ENCODE peak calls at places on chromosome 17, in eight cellular contexts. B is H1, T is suprapubic skin, A is breast epithelium, P is endothelial cell of umbilical vein, N is transverse colon, C is SK-N-SH, R is HCT116. J is an unnamed sample.
A peak's percentile ranks its signal among the peaks of the same experiment; 100 is the strongest.

GRCh38 chr17:17206149-17206912 is at the start of gene PLD6:
- DNase-seq in B (no peak), T (peak; percentile 91), A (peak; percentile 87), P (peak; percentile 68), N (peak; percentile 93), C (peak; percentile 96), R (peak; percentile 69), J (peak; percentile 76)

GRCh38 chr17:72545756-72546155 is 424.9 kb downstream of the SOX9 start:
- DNase-seq in B (no peak), T (no peak), A (no peak), P (no peak), N (no peak), C (no peak), R (no peak), J (no peak)

GRCh38 chr17:3529817-3530741 is 27.5 kb downstream of the TRPV3 start:
- DNase-seq in B (no peak), T (no peak), A (no peak), P (no peak), N (no peak), C (no peak), R (no peak), J (no peak)

GRCh38 chr17:15444805-15445204 is 22.6 kb downstream of the CDRT4 start:
- DNase-seq in B (no peak), T (no peak), A (no peak), P (peak; percentile 96), N (no peak), C (peak; percentile 37), R (no peak), J (no peak)

GRCh38 chr17:76593338-76593737 is 7.7 kb upstream of the ST6GALNAC2 start:
- DNase-seq in B (no peak), T (no peak), A (no peak), P (no peak), N (no peak), C (no peak), R (peak; percentile 74), J (no peak)

GRCh38 chr17:19264681-19265080 is 27.5 kb downstream of the EPN2 start:
- DNase-seq in B (no peak), T (no peak), A (no peak), P (peak; percentile 18), N (no peak), C (no peak), R (no peak), J (no peak)

GRCh38 chr17:7862692-7863437 is 5.1 kb downstream of the CYB5D1 start:
- DNase-seq in B (no peak), T (no peak), A (no peak), P (peak; percentile 57), N (peak; percentile 31), C (peak; percentile 71), R (no peak), J (no peak)

GRCh38 chr17:55171634-55172328 is 93.0 kb upstream of the HLF start:
- DNase-seq in B (no peak), T (no peak), A (no peak), P (no peak), N (no peak), C (no peak), R (no peak), J (no peak)

GRCh38 chr17:65099941-65100315 is 37.2 kb upstream of the RGS9 start:
- DNase-seq in B (no peak), T (peak; percentile 84), A (no peak), P (no peak), N (peak; percentile 61), C (no peak), R (peak; percentile 80), J (no peak)

GRCh38 chr17:57612202-57613071 is 132.7 kb downstream of the CCDC182 start:
- DNase-seq in B (no peak), T (peak; percentile 38), A (peak; percentile 10), P (no peak), N (no peak), C (no peak), R (no peak), J (no peak)

GRCh38 chr17:9403207-9403606 is 172.4 kb downstream of the STX8 start:
- DNase-seq in B (no peak), T (no peak), A (no peak), P (no peak), N (no peak), C (no peak), R (no peak), J (no peak)

GRCh38 chr17:8941980-8942617 is 23.4 kb downstream of the PIK3R5 start:
- DNase-seq in B (no peak), T (no peak), A (no peak), P (no peak), N (no peak), C (no peak), R (no peak), J (no peak)

GRCh38 chr17:14070344-14071007 is 1.2 kb downstream of the COX10 start:
- DNase-seq in B (no peak), T (no peak), A (no peak), P (no peak), N (no peak), C (no peak), R (no peak), J (no peak)
- H3K27ac ChIP-seq in B (no peak overlapping the region), T (no peak overlapping the region), A (no peak overlapping the region), P (no peak overlapping the region), N (peak overlapping the region; percentile 79), C (no peak overlapping the region), R (no peak overlapping the region), J (no peak overlapping the region)

GRCh38 chr17:31565652-31566051 is 174.2 kb downstream of the RAB11FIP4 start:
- DNase-seq in B (no peak), T (no peak), A (no peak), P (no peak), N (no peak), C (no peak), R (no peak), J (no peak)

GRCh38 chr17:31566992-31567373 is 175.5 kb downstream of the RAB11FIP4 start:
- DNase-seq in B (no peak), T (no peak), A (no peak), P (no peak), N (no peak), C (peak; percentile 11), R (no peak), J (no peak)

GRCh38 chr17:31564883-31565297 is 173.4 kb downstream of the RAB11FIP4 start:
- DNase-seq in B (no peak), T (no peak), A (no peak), P (no peak), N (no peak), C (peak; percentile 16), R (no peak), J (no peak)

GRCh38 chr17:31568140-31568938 is 176.9 kb downstream of the RAB11FIP4 start:
- DNase-seq in B (no peak), T (no peak), A (no peak), P (no peak), N (no peak), C (peak; percentile 19), R (no peak), J (peak; percentile 36)

DNA sequence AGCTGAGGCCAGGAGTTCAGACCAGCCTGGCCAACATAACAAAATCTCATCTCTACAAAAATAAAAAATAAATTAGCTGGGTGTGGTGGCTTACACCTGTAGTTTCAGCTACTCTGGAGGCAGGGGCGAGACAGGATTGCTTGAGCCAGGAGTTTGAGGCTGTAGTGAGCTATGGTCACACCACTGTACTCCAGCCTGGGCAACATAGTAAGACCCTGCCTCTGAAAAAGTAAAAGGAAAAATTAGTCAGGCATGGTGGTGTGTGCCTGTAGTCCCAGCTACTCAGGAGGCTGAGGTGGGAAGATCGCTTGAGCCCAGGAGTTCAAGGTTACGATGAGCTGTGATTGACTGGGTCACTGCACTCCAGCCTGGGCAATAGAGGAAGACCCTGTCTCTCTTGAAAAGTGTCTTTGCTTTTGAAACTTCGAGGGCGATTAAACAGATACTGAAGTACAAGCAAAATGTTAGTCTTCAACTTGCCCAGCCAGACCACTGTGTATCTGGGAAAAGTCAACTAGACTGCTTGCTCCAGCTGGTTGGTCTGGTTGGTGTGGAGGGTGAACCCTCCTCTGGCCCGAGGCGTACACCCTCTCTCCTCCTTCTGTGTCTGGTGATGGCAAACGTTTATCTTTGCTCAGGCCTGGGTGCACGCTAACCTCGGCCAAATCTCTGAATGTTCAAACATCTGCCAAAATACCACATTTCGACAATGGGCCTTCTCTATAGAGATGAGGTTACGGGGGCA is 174.9 kb downstream of the RAB11FIP4 start:
- DNase-seq in B (no peak), T (no peak), A (peak; percentile 62), P (no peak), N (no peak), C (no peak), R (no peak), J (no peak)
- TF ChIP-seq POLR2AphosphoS5 in B (no peak), T (no peak), A (no peak), P (no peak), N (no peak), C (no peak), R (no peak), J (no peak)

GRCh38 chr17:82698065-82698973 is at the start of gene RAB40B:
- DNase-seq in B (peak; percentile 88), T (peak; percentile 100), A (peak; percentile 100), P (peak; percentile 99), N (peak; percentile 100), C (peak; percentile 100), R (peak; percentile 98), J (peak; percentile 98)

GRCh38 chr17:82696916-82697807 is 1.3 kb downstream of the RAB40B start:
- DNase-seq in B (no peak), T (no peak), A (no peak), P (no peak), N (no peak), C (peak; percentile 76), R (no peak), J (no peak)

GRCh38 chr17:82699551-82699950 is 1.1 kb upstream of the RAB40B start:
- DNase-seq in B (no peak), T (no peak), A (no peak), P (no peak), N (no peak), C (no peak), R (no peak), J (no peak)

GRCh38 chr17:82697808-82698064 is 762 bp downstream of the RAB40B start:
- DNase-seq in B (no peak), T (no peak), A (no peak), P (no peak), N (no peak), C (no peak), R (no peak), J (no peak)

GRCh38 chr17:82698974-82699442 is 510 bp upstream of the RAB40B start:
- DNase-seq in B (no peak), T (no peak), A (no peak), P (no peak), N (no peak), C (no peak), R (no peak), J (no peak)
- H3K27ac ChIP-seq in B (no peak overlapping the region), T (peak overlapping the region; percentile 82), A (peak overlapping the region; percentile 54), P (no peak overlapping the region), N (peak overlapping the region; percentile 76), C (no peak overlapping the region), R (peak overlapping the region; percentile 21), J (no peak overlapping the region)

DNA sequence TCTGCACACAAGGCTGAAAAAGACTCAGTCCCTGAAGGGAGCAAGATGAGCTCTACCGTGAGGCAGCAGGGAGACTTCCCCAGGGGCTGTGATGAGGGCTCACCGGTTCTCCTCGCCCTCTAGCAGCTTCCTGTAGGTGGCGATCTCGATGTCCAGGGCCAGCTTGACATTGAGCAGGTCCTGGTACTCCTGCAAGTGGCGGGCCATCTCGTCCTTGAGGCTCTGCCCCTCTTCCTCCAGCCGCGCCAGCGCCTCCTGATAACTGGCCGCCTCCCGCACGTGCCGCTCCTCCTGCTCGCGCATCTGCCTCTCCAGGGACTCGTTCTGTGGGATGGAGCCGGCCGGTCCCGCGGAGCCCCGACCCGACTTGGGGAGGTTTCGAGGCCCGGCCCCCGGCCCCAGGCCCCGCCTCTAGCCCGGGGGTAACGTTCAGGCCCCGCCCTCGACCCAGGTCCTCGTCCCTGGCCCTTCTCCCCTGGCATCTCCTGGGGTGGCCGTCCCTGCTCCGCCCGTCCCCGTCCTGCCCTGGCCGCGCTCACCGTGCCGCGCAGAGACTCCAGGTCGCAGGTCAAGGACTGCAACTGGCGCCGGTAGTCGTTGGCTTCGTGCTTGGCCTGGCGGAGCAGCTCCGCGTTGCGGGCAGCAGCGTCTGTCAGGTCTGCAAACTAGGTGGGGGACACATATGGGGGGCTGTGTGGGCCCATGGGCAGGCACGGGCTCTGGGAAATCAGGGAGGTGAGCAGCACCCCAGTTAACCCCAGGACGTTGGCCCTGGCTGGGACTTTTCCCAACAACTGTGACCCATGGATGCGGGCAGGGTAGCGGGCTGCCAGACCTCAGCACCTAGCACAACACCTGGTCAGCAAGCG is 3.9 kb downstream of the GFAP start:
- DNase-seq in B (peak; percentile 58), T (no peak), A (no peak), P (peak; percentile 36), N (peak; percentile 72), C (peak; percentile 77), R (peak; percentile 35), J (peak; percentile 43)
- TF ChIP-seq POLR2AphosphoS5 in B (no peak), T (no peak), A (no peak), P (no peak), N (no peak), C (no peak), R (no peak), J (no peak)

J was measured in HL-60.